ENCODE peak calls at places on chromosomes 16 and 17, in eight cellular contexts. E is vagina, C is Karpas-422, S is Peyer's patch, V is neural progenitor cell, H is body of pancreas, G is right atrium auricular region, Q is heart right ventricle. F is an unnamed sample.

GRCh38 chr17:60971515-60972369 is 294.1 kb downstream of the BCAS3 start:
- DNase-seq in G (no peak), E (no peak), C (peak; percentile 74), V (peak; percentile 71), H (peak; percentile 28), S (no peak), Q (peak; percentile 25), F (no peak)

GRCh38 chr16:6684076-6684673 is 648.5 kb upstream of the RBFOX1 start:
- DNase-seq in Q (no peak), V (peak; percentile 65), G (no peak), E (no peak), S (no peak), H (no peak), C (peak; percentile 74), F (no peak)

GRCh38 chr16:46842192-46842895 is 11.4 kb upstream of the C16orf87 start:
- DNase-seq in Q (no peak), V (no peak), E (no peak), S (no peak), H (no peak), G (no peak), C (no peak), F (no peak)

GRCh38 chr17:74478369-74479100 is 12.1 kb downstream of the CD300A start:
- DNase-seq in Q (no peak), E (no peak), C (no peak), H (no peak), V (no peak), G (no peak), S (no peak), F (no peak)

GRCh38 chr17:34420254-34420766 is 57.3 kb upstream of the CCL1 start:
- DNase-seq in S (peak; percentile 58), E (no peak), Q (peak; percentile 51), C (peak; percentile 85), G (peak; percentile 72), V (peak; percentile 77), H (peak; percentile 67), F (peak; percentile 71)

GRCh38 chr17:77372444-77373297 is 231.9 kb downstream of the SEC14L1 start:
- DNase-seq in Q (peak; percentile 88), C (peak; percentile 83), H (peak; percentile 56), E (no peak), S (peak; percentile 80), G (peak; percentile 76), V (peak; percentile 95), F (peak; percentile 74)

GRCh38 chr17:49361129-49361901 is 735 bp downstream of the ZNF652 start:
- DNase-seq in E (no peak), Q (peak; percentile 11), G (no peak), H (peak; percentile 37), C (peak; percentile 94), S (peak; percentile 69), V (no peak), F (peak; percentile 51)

GRCh38 chr17:68420065-68420847 is 37.0 kb downstream of the WIPI1 start:
- DNase-seq in E (no peak), V (no peak), C (no peak), H (no peak), G (no peak), S (no peak), Q (no peak), F (no peak)

GRCh38 chr17:75589919-75590303 is 2.3 kb downstream of the MYO15B start:
- DNase-seq in C (no peak), S (peak; percentile 51), E (no peak), G (no peak), H (peak; percentile 47), V (no peak), Q (no peak), F (no peak)

GRCh38 chr16:15482068-15482747 is 47.8 kb downstream of the BMERB1 start:
- DNase-seq in V (no peak), S (peak; percentile 63), H (peak; percentile 92), E (no peak), G (no peak), C (no peak), Q (peak; percentile 58), F (peak; percentile 30)

GRCh38 chr16:10266809-10267208 is 84.6 kb upstream of the GRIN2A start:
- DNase-seq in C (no peak), E (no peak), S (no peak), H (no peak), Q (no peak), G (no peak), V (no peak), F (no peak)

GRCh38 chr17:2814499-2815341 is 18.5 kb downstream of the RAP1GAP2 start:
- DNase-seq in E (no peak), G (no peak), S (no peak), V (no peak), C (no peak), Q (peak; percentile 13), H (no peak), F (peak; percentile 44)

GRCh38 chr16:84746875-84747274 is 47.1 kb downstream of the USP10 start:
- DNase-seq in Q (no peak), S (no peak), E (no peak), C (no peak), H (no peak), G (no peak), V (no peak), F (no peak)

GRCh38 chr17:4717791-4718190 is 7.4 kb downstream of the ARRB2 start:
- DNase-seq in Q (no peak), E (no peak), S (no peak), V (no peak), H (no peak), G (no peak), C (no peak), F (no peak)

GRCh38 chr16:28524544-28525179 is 14.1 kb downstream of the NUPR1 start:
- DNase-seq in E (no peak), G (no peak), Q (no peak), V (no peak), H (no peak), C (peak; percentile 74), S (no peak), F (no peak)

GRCh38 chr17:2055494-2056220 is 754 bp downstream of the HIC1 start:
- DNase-seq in S (peak; percentile 61), G (no peak), V (no peak), C (peak; percentile 71), E (no peak), Q (no peak), H (peak; percentile 17), F (no peak)

GRCh38 chr16:63100082-63100481 is 1063.8 kb upstream of the CDH8 start:
- DNase-seq in E (no peak), G (no peak), C (no peak), S (no peak), H (no peak), V (peak; percentile 4), Q (no peak), F (no peak)

GRCh38 chr17:51435641-51436091 is 175.3 kb downstream of the UTP18 start:
- DNase-seq in S (no peak), E (no peak), G (no peak), V (peak; percentile 78), H (peak; percentile 77), Q (peak; percentile 9), C (peak; percentile 82), F (peak; percentile 59)

GRCh38 chr17:18381953-18382245 is 4.3 kb downstream of the EVPLL start:
- DNase-seq in Q (no peak), E (no peak), S (no peak), G (no peak), H (no peak), C (no peak), V (no peak), F (no peak)
- H3K27me3 ChIP-seq in Q (peaks cover 46% of the 10 kb centered on the region), E (no peaks in the 10 kb centered on the region), S (peaks cover 9% of the 10 kb centered on the region), G (no peaks in the 10 kb centered on the region), H (no peaks in the 10 kb centered on the region), C (no peaks in the 10 kb centered on the region), V (no peaks in the 10 kb centered on the region), F (no peaks in the 10 kb centered on the region)

GRCh38 chr17:36675786-36676185 is 74.4 kb downstream of the MRM1 start:
- DNase-seq in E (no peak), H (no peak), G (no peak), V (no peak), C (no peak), S (no peak), Q (no peak), F (no peak)

GRCh38 chr17:36673068-36673467 is 71.7 kb downstream of the MRM1 start:
- DNase-seq in E (no peak), G (no peak), H (no peak), V (no peak), Q (no peak), C (no peak), S (no peak), F (no peak)

GRCh38 chr17:36673637-36674277 is 72.4 kb downstream of the MRM1 start:
- DNase-seq in C (no peak), E (no peak), Q (no peak), V (no peak), G (no peak), S (no peak), H (no peak), F (no peak)

GRCh38 chr17:36674278-36674650 is 72.9 kb downstream of the MRM1 start:
- DNase-seq in G (no peak), Q (no peak), C (no peak), S (no peak), H (no peak), V (no peak), E (no peak), F (no peak)

DNA sequence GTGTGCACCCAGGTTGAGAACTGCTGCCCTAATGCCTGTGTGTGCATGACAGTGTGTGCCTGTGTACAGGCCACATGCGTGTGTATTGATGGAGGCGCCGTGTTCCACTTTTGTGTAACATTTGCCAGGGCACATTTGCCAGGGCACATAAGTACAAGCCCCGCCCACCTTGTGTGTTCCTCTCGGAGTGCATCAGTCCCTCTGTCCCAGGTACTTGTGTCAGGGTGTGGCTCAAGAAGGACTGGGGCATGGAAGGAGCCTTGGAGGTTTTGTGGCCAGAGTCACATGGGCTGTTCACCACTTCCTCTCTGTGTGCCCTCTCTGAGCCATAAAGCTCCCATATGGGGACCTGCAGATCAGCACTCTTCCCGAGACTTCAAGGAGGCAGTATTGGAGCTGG is 73.9 kb downstream of the MRM1 start:
- DNase-seq in V (no peak), H (no peak), Q (no peak), C (no peak), E (no peak), G (no peak), S (no peak), F (no peak)
- H3K27ac ChIP-seq in V (no peak overlapping the region), H (no peak overlapping the region), Q (no peak overlapping the region), C (no peak overlapping the region), E (no peak overlapping the region), G (no peak overlapping the region), S (no peak overlapping the region), F (no peak overlapping the region)

DNA sequence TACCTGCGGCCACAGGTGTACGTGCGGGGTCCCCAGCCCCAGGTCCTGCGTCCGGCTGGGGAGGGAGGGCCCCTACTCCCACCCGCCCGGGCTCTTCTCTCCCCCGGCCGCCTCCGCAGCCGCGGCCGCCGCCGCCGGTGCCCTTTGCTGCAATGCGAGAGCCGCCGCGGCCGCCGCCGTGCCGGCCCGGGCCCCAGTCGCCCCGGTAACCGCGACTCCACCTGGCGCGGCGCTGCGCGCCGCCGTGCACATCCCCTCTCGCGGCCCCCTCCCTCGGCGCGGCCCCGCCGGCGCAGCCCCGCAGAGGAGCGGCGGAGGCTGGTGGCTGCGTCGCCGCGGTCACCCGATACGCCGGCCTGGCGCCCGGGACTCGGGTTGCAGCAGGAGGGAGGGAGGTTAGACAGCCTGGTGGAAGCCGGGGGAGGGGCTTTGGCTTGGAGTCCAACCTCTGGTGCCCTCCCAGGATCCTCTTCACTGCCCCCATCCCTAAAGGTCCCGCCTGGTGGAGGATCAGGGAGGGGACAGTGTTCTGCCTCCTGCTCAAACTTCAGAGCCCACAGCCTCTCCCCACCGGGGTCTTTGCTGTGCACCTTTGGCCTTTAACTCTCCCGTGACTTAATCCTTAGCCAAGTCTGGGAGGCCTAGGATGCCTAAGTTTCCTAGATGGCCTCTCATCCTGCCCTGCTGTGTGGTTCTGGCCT is 32.9 kb downstream of the SRCIN1 start:
- DNase-seq in S (no peak), Q (no peak), E (no peak), G (no peak), H (no peak), V (peak; percentile 94), C (no peak), F (no peak)
- H3K27me3 ChIP-seq in S (peaks cover 22% of the 10 kb centered on the region), Q (peaks cover 99% of the 10 kb centered on the region), E (peaks cover 6% of the 10 kb centered on the region), G (peaks cover 11% of the 10 kb centered on the region), H (no peaks in the 10 kb centered on the region), V (peaks cover 93% of the 10 kb centered on the region), C (no peaks in the 10 kb centered on the region), F (no peaks in the 10 kb centered on the region)

GRCh38 chr16:87170310-87170709 is 146.9 kb downstream of the C16orf95 start:
- DNase-seq in S (no peak), E (no peak), C (no peak), H (no peak), Q (no peak), G (no peak), V (no peak), F (no peak)
- H3K27ac ChIP-seq in S (no peak overlapping the region), E (no peak overlapping the region), C (no peak overlapping the region), H (no peak overlapping the region), Q (no peak overlapping the region), G (no peak overlapping the region), V (no peak overlapping the region), F (no peak overlapping the region)